ENCODE peak calls at places on chromosomes 7 and 10, in ten cellular contexts. K is stimulated activated CD8-positive, alpha-beta memory T cell treated with anti-CD3 and anti-CD28 coated beads, Interleukin-15, amount 100 ng/mL, for 4 hours; M is fibroblast of mammary gland; O is midbrain; Q is AG10803; R is nephron progenitor cell; W is IMR-90; P is CD8-positive, alpha-beta memory T cell; V is left cardiac atrium; A is C1 segment of cervical spinal cord. C is an unnamed sample.
A peak's percentile ranks its signal among the peaks of the same experiment; 100 is the strongest.

GRCh38 chr10:69407621-69408301 is 9.0 kb downstream of the TACR2 start:
- DNase-seq in R (no peak), O (no peak), W (no peak), M (no peak), A (no peak), V (peak; percentile 28), Q (no peak), P (no peak), K (no peak), C (no peak)

GRCh38 chr7:131564640-131565039 is 8.2 kb upstream of the PODXL start:
- DNase-seq in A (no peak), M (no peak), V (no peak), P (no peak), K (no peak), O (no peak), R (no peak), W (no peak), Q (no peak), C (no peak)

GRCh38 chr7:13751771-13752170 is 237.7 kb downstream of the ETV1 start:
- DNase-seq in O (no peak), Q (no peak), M (no peak), V (no peak), P (no peak), K (no peak), W (no peak), R (no peak), A (no peak), C (no peak)

GRCh38 chr10:71767420-71768035 is 5.8 kb downstream of the VSIR start:
- DNase-seq in O (no peak), Q (peak; percentile 49), M (peak; percentile 23), A (no peak), K (no peak), W (no peak), V (peak; percentile 77), R (no peak), P (no peak), C (peak; percentile 84)

GRCh38 chr7:74191231-74191630 is 17.1 kb downstream of the EIF4H start:
- DNase-seq in A (no peak), Q (no peak), W (no peak), R (no peak), M (no peak), V (no peak), O (no peak), P (no peak), K (no peak), C (no peak)

GRCh38 chr7:1087462-1087809 is 477 bp upstream of the GPER1 start:
- DNase-seq in W (peak; percentile 44), V (no peak), K (no peak), O (no peak), M (no peak), Q (peak; percentile 88), R (no peak), A (no peak), P (no peak), C (no peak)

GRCh38 chr10:17836917-17837316 is 27.8 kb downstream of the MRC1 start:
- DNase-seq in W (peak; percentile 62), P (no peak), V (peak; percentile 63), R (peak; percentile 6), Q (peak; percentile 57), K (no peak), M (peak; percentile 55), A (no peak), O (no peak), C (no peak)

GRCh38 chr10:112721080-112721698 is 228.9 kb upstream of the TCF7L2 start:
- DNase-seq in M (peak; percentile 59), O (peak; percentile 43), V (no peak), W (peak; percentile 53), K (no peak), R (peak; percentile 7), Q (peak; percentile 58), A (no peak), P (no peak), C (no peak)

GRCh38 chr7:132575336-132575986 is 809 bp downstream of the PLXNA4 start:
- DNase-seq in V (peak; percentile 73), P (no peak), O (peak; percentile 41), K (no peak), M (peak; percentile 29), R (peak; percentile 53), W (peak; percentile 18), A (peak; percentile 15), Q (peak; percentile 73), C (no peak)

GRCh38 chr10:110747609-110748464 is 103.7 kb downstream of the RBM20 start:
- DNase-seq in W (no peak), M (no peak), Q (peak; percentile 75), A (no peak), O (no peak), V (no peak), P (no peak), R (no peak), K (no peak), C (no peak)

GRCh38 chr10:46052057-46052790 is 6.2 kb upstream of the MSMB start:
- DNase-seq in P (no peak), Q (no peak), O (no peak), M (no peak), W (no peak), V (no peak), K (no peak), A (no peak), R (no peak), C (no peak)